ENCODE peak calls at places on chromosomes 6 and 20, in five cellular contexts. N, W, T, R and D are unnamed samples.

GRCh38 chr6:169956580-169956979 is 205.2 kb downstream of the ERMARD start:
- DNase-seq in N (no peak), W (no peak), T (no peak), R (no peak), D (no peak)

GRCh38 chr6:155014715-155015300 is 19.7 kb downstream of the TIAM2 start:
- DNase-seq in N (peak; percentile 27), W (no peak), T (no peak), R (no peak), D (no peak)

GRCh38 chr20:43571310-43571709 is 12.5 kb downstream of the SGK2 start:
- DNase-seq in N (no peak), W (no peak), T (no peak), R (no peak), D (no peak)

GRCh38 chr6:139979021-139979721 is 604.7 kb upstream of the CITED2 start:
- DNase-seq in N (no peak), W (no peak), T (no peak), R (no peak), D (no peak)

GRCh38 chr6:1055015-1055921 is 256.6 kb upstream of the FOXQ1 start:
- DNase-seq in N (no peak), W (no peak), T (no peak), R (no peak), D (no peak)

GRCh38 chr6:87066449-87067288 is 28.2 kb downstream of the CGA start:
- DNase-seq in N (peak; percentile 69), W (peak; percentile 87), T (peak; percentile 67), R (peak; percentile 7), D (peak; percentile 45)

GRCh38 chr6:72976389-72976900 is 248.9 kb downstream of the KHDC1L start:
- DNase-seq in N (no peak), W (peak; percentile 31), T (no peak), R (no peak), D (no peak)

GRCh38 chr20:20519269-20519668 is 151.4 kb downstream of the INSM1 start:
- DNase-seq in N (no peak), W (no peak), T (no peak), R (no peak), D (no peak)

GRCh38 chr6:97697450-97697849 is 414.4 kb upstream of the MMS22L start:
- DNase-seq in N (peak; percentile 14), W (no peak), T (no peak), R (no peak), D (no peak)

GRCh38 chr6:157840776-157841175 is 17.7 kb downstream of the SNX9 start:
- DNase-seq in N (peak; percentile 66), W (no peak), T (no peak), R (no peak), D (no peak)

GRCh38 chr6:107304421-107305025 is 154.8 kb downstream of the PDSS2 start:
- DNase-seq in N (peak; percentile 39), W (no peak), T (no peak), R (peak; percentile 12), D (no peak)

GRCh38 chr6:168715643-168716481 is 274.9 kb downstream of the SMOC2 start:
- DNase-seq in N (no peak), W (no peak), T (no peak), R (no peak), D (no peak)

GRCh38 chr6:67160820-67161219 is 1453.8 kb upstream of the EYS start:
- DNase-seq in N (no peak), W (no peak), T (no peak), R (no peak), D (no peak)

GRCh38 chr6:130421567-130421966 is 55.8 kb downstream of the TMEM200A start:
- DNase-seq in N (peak; percentile 88), W (no peak), T (no peak), R (no peak), D (no peak)

GRCh38 chr20:62791301-62792181 is 4.7 kb upstream of the MRGBP start:
- DNase-seq in N (peak; percentile 91), W (peak; percentile 67), T (peak; percentile 93), R (peak; percentile 66), D (peak; percentile 94)

GRCh38 chr6:155121699-155122098 is 126.6 kb downstream of the TIAM2 start:
- DNase-seq in N (no peak), W (no peak), T (peak; percentile 18), R (no peak), D (no peak)

GRCh38 chr6:50030777-50031562 is 9.2 kb upstream of the DEFB110 start:
- DNase-seq in N (peak; percentile 1), W (no peak), T (peak; percentile 27), R (no peak), D (no peak)